ENCODE peak calls at places on chromosomes 2 and 18, in five cellular contexts. A is neural progenitor cell; S is tibial nerve; O is lower lobe of right lung; D is CD4-positive, alpha-beta memory T cell. G is an unnamed sample.

GRCh38 chr2:1716441-1716840 is 27.9 kb downstream of the PXDN start:
- DNase-seq in A (no peak), S (no peak), O (peak; percentile 21), D (no peak), G (peak; percentile 53)

GRCh38 chr2:185921048-185921756 is 182.6 kb downstream of the FSIP2 start:
- DNase-seq in A (no peak), S (no peak), O (no peak), D (no peak), G (no peak)

GRCh38 chr2:128315122-128315828 is 3.4 kb downstream of the HS6ST1 start:
- DNase-seq in A (peak; percentile 33), S (peak; percentile 11), O (peak; percentile 41), D (peak; percentile 27), G (peak; percentile 48)

GRCh38 chr18:3391704-3392466 is 58.1 kb upstream of the TGIF1 start:
- DNase-seq in A (no peak), S (no peak), O (no peak), D (no peak), G (no peak)

GRCh38 chr2:85811850-85812735 is 58.3 kb downstream of the ATOH8 start:
- DNase-seq in A (no peak), S (no peak), O (no peak), D (no peak), G (peak; percentile 55)

GRCh38 chr2:40103590-40103989 is 324.5 kb upstream of the THUMPD2 start:
- DNase-seq in A (no peak), S (no peak), O (no peak), D (no peak), G (no peak)

GRCh38 chr18:48711651-48712486 is 173.0 kb downstream of the CTIF start:
- DNase-seq in A (peak; percentile 62), S (no peak), O (no peak), D (no peak), G (peak; percentile 74)

GRCh38 chr2:121790276-121790956 is 35.0 kb downstream of the TSN start:
- DNase-seq in A (no peak), S (no peak), O (no peak), D (no peak), G (peak; percentile 26)

GRCh38 chr18:69874058-69874457 is 73.6 kb downstream of the CD226 start:
- DNase-seq in A (no peak), S (no peak), O (no peak), D (no peak), G (no peak)

GRCh38 chr18:77087391-77088141 is 45.0 kb downstream of the MBP start:
- DNase-seq in A (peak; percentile 73), S (no peak), O (peak; percentile 71), D (no peak), G (no peak)

GRCh38 chr2:102841107-102841840 is 79.4 kb downstream of the TMEM182 start:
- DNase-seq in A (peak; percentile 87), S (no peak), O (peak; percentile 41), D (no peak), G (no peak)

GRCh38 chr2:23360571-23361125 is 24.3 kb upstream of the KLHL29 start:
- DNase-seq in A (no peak), S (no peak), O (peak; percentile 58), D (no peak), G (no peak)

GRCh38 chr18:1357724-1358123 is 453.1 kb downstream of the ADCYAP1 start:
- DNase-seq in A (no peak), S (no peak), O (no peak), D (no peak), G (no peak)

GRCh38 chr18:23958036-23958435 is 56.5 kb upstream of the TTC39C start:
- DNase-seq in A (no peak), S (peak; percentile 45), O (no peak), D (no peak), G (peak; percentile 86)

GRCh38 chr2:47771211-47771610 is 11.7 kb upstream of the MSH6 start:
- DNase-seq in A (no peak), S (no peak), O (no peak), D (no peak), G (no peak)

GRCh38 chr2:207194028-207194427 is 28.3 kb upstream of the KLF7 start:
- DNase-seq in A (no peak), S (no peak), O (no peak), D (no peak), G (no peak)

GRCh38 chr2:72204156-72204781 is 56.6 kb upstream of the CYP26B1 start:
- DNase-seq in A (no peak), S (no peak), O (no peak), D (no peak), G (no peak)

GRCh38 chr18:41378628-41379027 is 576.4 kb upstream of the PIK3C3 start:
- DNase-seq in A (peak; percentile 41), S (no peak), O (no peak), D (no peak), G (no peak)

GRCh38 chr18:11655605-11655932 is 33.5 kb upstream of the GNAL start:
- DNase-seq in A (no peak), S (no peak), O (no peak), D (no peak), G (no peak)

GRCh38 chr2:231187736-231188505 is 10.5 kb upstream of the ARMC9 start:
- DNase-seq in A (no peak), S (no peak), O (no peak), D (no peak), G (peak; percentile 94)

GRCh38 chr18:25239636-25240468 is 112.1 kb downstream of the ZNF521 start:
- DNase-seq in A (no peak), S (no peak), O (no peak), D (no peak), G (no peak)

GRCh38 chr2:131039908-131040660 is 53.2 kb downstream of the FAM168B start:
- DNase-seq in A (no peak), S (no peak), O (peak; percentile 48), D (peak; percentile 54), G (peak; percentile 53)

GRCh38 chr2:165273176-165273575 is 34.0 kb downstream of the SCN2A start:
- DNase-seq in A (no peak), S (no peak), O (no peak), D (no peak), G (no peak)

GRCh38 chr2:23632831-23633395 is 247.9 kb downstream of the KLHL29 start:
- DNase-seq in A (no peak), S (no peak), O (peak; percentile 18), D (no peak), G (no peak)

DNA sequence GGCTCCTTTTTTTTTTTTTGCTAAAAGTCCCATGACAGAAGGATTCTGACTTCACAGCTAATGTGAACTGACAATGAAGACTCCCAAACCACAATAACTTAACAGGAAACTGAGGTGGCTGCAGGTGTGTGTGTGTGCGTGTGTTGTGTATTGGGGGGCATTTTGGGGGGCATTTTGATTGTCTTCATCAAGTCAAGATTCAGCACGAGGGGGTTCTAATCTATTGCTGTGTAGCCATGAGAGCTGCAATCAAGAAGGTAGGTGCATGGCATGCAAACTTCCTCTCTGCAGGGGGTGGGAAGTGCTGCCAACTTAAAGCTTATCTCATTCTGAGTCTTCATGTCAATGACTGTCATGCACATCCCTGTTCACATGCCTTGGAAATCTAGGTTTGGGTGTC is 25.2 kb downstream of the SPRED2 start:
- DNase-seq in A (no peak), S (no peak), O (no peak), D (no peak), G (no peak)
- H3K4me1 ChIP-seq in A (peaks cover 18% of the 10 kb centered on the region), S (peaks cover 6% of the 10 kb centered on the region), O (peaks cover 32% of the 10 kb centered on the region), D (no peaks in the 10 kb centered on the region), G (peaks cover 33% of the 10 kb centered on the region)

GRCh38 chr2:218881744-218882462 is 1.3 kb downstream of the WNT10A start:
- DNase-seq in A (no peak), S (no peak), O (no peak), D (no peak), G (no peak)

GRCh38 chr2:218883491-218884490 is 3.1 kb downstream of the WNT10A start:
- DNase-seq in A (peak; percentile 81), S (no peak), O (no peak), D (peak; percentile 45), G (no peak)

GRCh38 chr2:218884519-218884918 is 3.9 kb downstream of the WNT10A start:
- DNase-seq in A (no peak), S (no peak), O (no peak), D (no peak), G (no peak)

GRCh38 chr2:218882463-218882821 is 1.8 kb downstream of the WNT10A start:
- DNase-seq in A (no peak), S (no peak), O (no peak), D (no peak), G (no peak)

GRCh38 chr2:218882866-218883366 is 2.3 kb downstream of the WNT10A start:
- DNase-seq in A (no peak), S (no peak), O (no peak), D (no peak), G (no peak)
- H3K4me1 ChIP-seq in A (peaks cover 25% of the 10 kb centered on the region), S (peaks cover 42% of the 10 kb centered on the region), O (peaks cover 22% of the 10 kb centered on the region), D (peaks cover 63% of the 10 kb centered on the region), G (peaks cover 29% of the 10 kb centered on the region)

GRCh38 chr2:206159346-206160123 is at the start of the genes EEF1B2 and NDUFS1:
- DNase-seq in A (peak; percentile 99), S (peak; percentile 91), O (peak; percentile 98), D (peak; percentile 97), G (peak; percentile 97)

GRCh38 chr2:206163251-206163880 is 3.7 kb downstream of the EEF1B2 start:
- DNase-seq in A (no peak), S (no peak), O (no peak), D (no peak), G (no peak)

GRCh38 chr2:206160124-206160806 is 570 bp downstream of the EEF1B2 start:
- DNase-seq in A (no peak), S (no peak), O (no peak), D (no peak), G (no peak)

GRCh38 chr2:206158563-206159345 is 490 bp downstream of the NDUFS1 start:
- DNase-seq in A (peak; percentile 57), S (no peak), O (no peak), D (no peak), G (no peak)

DNA sequence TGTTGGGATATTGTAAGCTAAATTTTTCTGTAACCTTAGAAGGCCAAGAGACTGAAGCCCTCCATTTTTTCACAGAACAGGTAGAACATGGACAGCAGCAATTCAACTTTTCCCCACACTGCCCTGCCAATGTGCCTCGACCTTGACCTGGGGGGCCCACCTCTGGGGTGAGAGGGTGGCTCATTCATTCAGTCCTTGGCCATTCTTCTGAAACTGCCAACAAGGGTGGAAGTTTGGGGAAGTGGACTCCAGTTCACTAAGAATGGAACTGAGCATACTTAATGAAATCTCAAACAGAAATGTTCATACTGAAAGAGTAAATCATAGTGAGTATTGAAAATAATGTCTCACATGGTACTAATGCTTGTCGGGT is 1.1 kb downstream of the EEF1B2 start:
- DNase-seq in A (no peak), S (no peak), O (no peak), D (no peak), G (no peak)
- H3K4me1 ChIP-seq in A (peaks cover 14% of the 10 kb centered on the region), S (peaks cover 21% of the 10 kb centered on the region), O (peaks cover 33% of the 10 kb centered on the region), D (peaks cover 47% of the 10 kb centered on the region), G (no peaks in the 10 kb centered on the region)

GRCh38 chr18:58862851-58863538 is 1.7 kb upstream of the ZNF532 start:
- DNase-seq in A (peak; percentile 66), S (no peak), O (peak; percentile 51), D (peak; percentile 38), G (no peak)
- H3K4me1 ChIP-seq in A (peaks cover 85% of the 10 kb centered on the region), S (peaks cover 43% of the 10 kb centered on the region), O (peaks cover 71% of the 10 kb centered on the region), D (peaks cover 8% of the 10 kb centered on the region), G (peaks cover 85% of the 10 kb centered on the region)

DNA sequence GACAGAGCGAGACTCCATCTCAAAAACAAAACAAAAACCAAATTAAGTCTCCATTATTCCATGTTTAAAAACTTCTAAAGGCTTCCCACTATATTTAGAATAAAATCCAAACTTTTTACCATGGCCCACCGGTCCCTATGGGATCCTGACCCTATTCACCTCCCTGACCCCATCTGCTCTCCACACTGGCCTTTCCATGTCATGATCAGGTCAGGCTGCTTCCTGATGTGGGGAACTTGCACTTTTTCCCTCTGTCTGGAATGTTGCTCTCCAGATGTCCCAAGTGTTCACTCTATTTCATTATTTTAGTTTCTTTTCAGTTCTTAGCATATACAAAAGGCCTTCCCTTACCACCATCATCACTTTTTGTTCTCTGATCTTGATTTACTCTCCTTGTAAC is 7.5 kb upstream of the MTA3 start:
- DNase-seq in A (no peak), S (no peak), O (no peak), D (no peak), G (no peak)
- H3K4me1 ChIP-seq in A (peaks cover 5% of the 10 kb centered on the region), S (no peaks in the 10 kb centered on the region), O (no peaks in the 10 kb centered on the region), D (no peaks in the 10 kb centered on the region), G (no peaks in the 10 kb centered on the region)

G was measured in right atrium auricular region.